ENCODE peak calls at places on chromosomes 6 and 20, in seven cellular contexts. K is IMR-90, M is neuronal stem cell, O is H9, Z is mesenchymal stem cell, D is H1, W is trophoblast cell. J is an unnamed sample.
A peak's percentile ranks its signal among the peaks of the same experiment; 100 is the strongest.

GRCh38 chr20:51369503-51369902 is 173.0 kb downstream of the NFATC2 start:
- DNase-seq in K (no peak), M (no peak), O (no peak), Z (no peak), D (no peak), W (no peak), J (no peak)

GRCh38 chr6:104623052-104623690 is 236.5 kb downstream of the HACE1 start:
- DNase-seq in K (no peak), M (peak; percentile 6), O (peak; percentile 66), Z (peak; percentile 52), D (no peak), W (no peak), J (peak; percentile 55)

GRCh38 chr20:63457737-63458136 is 14.7 kb downstream of the KCNQ2 start:
- DNase-seq in K (no peak), M (no peak), O (no peak), Z (no peak), D (no peak), W (peak; percentile 26), J (no peak)

GRCh38 chr6:43171284-43172126 is 436 bp downstream of the SRF start:
- DNase-seq in K (no peak), M (no peak), O (no peak), Z (no peak), D (no peak), W (peak; percentile 31), J (no peak)

GRCh38 chr6:17156112-17156921 is 54.5 kb downstream of the STMND1 start:
- DNase-seq in K (peak; percentile 89), M (peak; percentile 80), O (peak; percentile 35), Z (peak; percentile 79), D (peak; percentile 15), W (peak; percentile 89), J (peak; percentile 79)

GRCh38 chr6:138410048-138410735 is 6.2 kb downstream of the HEBP2 start:
- DNase-seq in K (peak; percentile 79), M (no peak), O (no peak), Z (peak; percentile 68), D (no peak), W (peak; percentile 74), J (no peak)

GRCh38 chr6:17504005-17504404 is 96.1 kb upstream of the FAM8A1 start:
- DNase-seq in K (no peak), M (no peak), O (no peak), Z (no peak), D (no peak), W (no peak), J (no peak)

GRCh38 chr6:34511214-34511922 is 44.8 kb downstream of the SPDEF start:
- DNase-seq in K (no peak), M (no peak), O (no peak), Z (no peak), D (no peak), W (no peak), J (no peak)

GRCh38 chr6:55729665-55730064 is 145.7 kb downstream of the BMP5 start:
- DNase-seq in K (peak; percentile 19), M (no peak), O (no peak), Z (peak; percentile 40), D (no peak), W (no peak), J (no peak)

GRCh38 chr6:11275598-11275997 is 43.1 kb upstream of the NEDD9 start:
- DNase-seq in K (no peak), M (no peak), O (no peak), Z (no peak), D (no peak), W (no peak), J (no peak)

GRCh38 chr6:36769676-36770499 is 69.4 kb downstream of the CPNE5 start:
- DNase-seq in K (peak; percentile 51), M (no peak), O (no peak), Z (peak; percentile 41), D (no peak), W (no peak), J (peak; percentile 31)

GRCh38 chr6:167272156-167272555 is 19.0 kb upstream of the UNC93A start:
- DNase-seq in K (no peak), M (no peak), O (no peak), Z (no peak), D (no peak), W (no peak), J (no peak)

GRCh38 chr6:45138765-45139164 is 189.4 kb upstream of the RUNX2 start:
- DNase-seq in K (no peak), M (no peak), O (no peak), Z (no peak), D (no peak), W (no peak), J (no peak)

GRCh38 chr6:36265744-36266143 is 4.1 kb upstream of the PNPLA1 start:
- DNase-seq in K (no peak), M (no peak), O (no peak), Z (no peak), D (no peak), W (no peak), J (no peak)

GRCh38 chr6:126672654-126673053 is 332.7 kb downstream of the CENPW start:
- DNase-seq in K (no peak), M (no peak), O (no peak), Z (no peak), D (no peak), W (no peak), J (no peak)

GRCh38 chr6:54244430-54244829 is 63.8 kb upstream of the TINAG start:
- DNase-seq in K (peak; percentile 24), M (no peak), O (no peak), Z (peak; percentile 26), D (no peak), W (peak; percentile 52), J (peak; percentile 22)

GRCh38 chr6:125510405-125510804 is 208.6 kb upstream of the HDDC2 start:
- DNase-seq in K (no peak), M (no peak), O (no peak), Z (no peak), D (no peak), W (no peak), J (no peak)

GRCh38 chr6:31567531-31568370 is 4.3 kb upstream of the LTA start:
- DNase-seq in K (no peak), M (no peak), O (no peak), Z (no peak), D (no peak), W (no peak), J (peak; percentile 67)

GRCh38 chr6:29797120-29797519 is 30.5 kb upstream of the HLA-G start:
- DNase-seq in K (peak; percentile 39), M (no peak), O (no peak), Z (peak; percentile 22), D (no peak), W (peak; percentile 90), J (no peak)

GRCh38 chr20:38168791-38169589 is 3.9 kb upstream of the TGM2 start:
- DNase-seq in K (no peak), M (no peak), O (no peak), Z (peak; percentile 58), D (no peak), W (peak; percentile 68), J (no peak)

GRCh38 chr6:32668226-32668747 is 1.8 kb upstream of the HLA-DQB1 start:
- DNase-seq in K (peak; percentile 19), M (no peak), O (peak; percentile 54), Z (peak; percentile 27), D (no peak), W (peak; percentile 54), J (peak; percentile 10)

GRCh38 chr6:111573892-111574800 is 31.5 kb downstream of the TRAF3IP2 start:
- DNase-seq in K (peak; percentile 98), M (no peak), O (no peak), Z (peak; percentile 88), D (no peak), W (no peak), J (peak; percentile 49)

GRCh38 chr6:169869301-169869700 is 117.9 kb downstream of the ERMARD start:
- DNase-seq in K (no peak), M (no peak), O (no peak), Z (no peak), D (no peak), W (no peak), J (no peak)

GRCh38 chr6:41027799-41028617 is 11.0 kb downstream of the UNC5CL start:
- DNase-seq in K (peak; percentile 44), M (peak; percentile 82), O (peak; percentile 86), Z (peak; percentile 73), D (peak; percentile 60), W (peak; percentile 90), J (peak; percentile 94)

GRCh38 chr6:31452859-31453258 is 45.1 kb upstream of the MICB start:
- DNase-seq in K (no peak), M (no peak), O (no peak), Z (no peak), D (no peak), W (no peak), J (no peak)

GRCh38 chr20:54067606-54068174 is 2.7 kb downstream of the BCAS1 start:
- DNase-seq in K (no peak), M (no peak), O (peak; percentile 43), Z (no peak), D (peak; percentile 29), W (peak; percentile 49), J (peak; percentile 87)

GRCh38 chr6:149984778-149985177 is 21.0 kb downstream of the ULBP1 start:
- DNase-seq in K (no peak), M (no peak), O (no peak), Z (no peak), D (no peak), W (no peak), J (no peak)

GRCh38 chr6:43242908-43243648 is at the start of gene TTBK1:
- DNase-seq in K (no peak), M (peak; percentile 21), O (peak; percentile 34), Z (no peak), D (no peak), W (no peak), J (no peak)

GRCh38 chr20:22561965-22562581 is 22.3 kb downstream of the FOXA2 start:
- DNase-seq in K (no peak), M (no peak), O (no peak), Z (no peak), D (no peak), W (no peak), J (no peak)

GRCh38 chr6:159910342-159910741 is 19.6 kb downstream of the MAS1 start:
- DNase-seq in K (no peak), M (no peak), O (no peak), Z (no peak), D (no peak), W (no peak), J (no peak)
- H3K4ac ChIP-seq in K (no peak overlapping the region), M (no peak overlapping the region), O (no peak overlapping the region), Z (no peak overlapping the region), D (no peak overlapping the region), W (no peak overlapping the region), J (no peak overlapping the region)

GRCh38 chr6:14722704-14723103 is 523.2 kb upstream of the JARID2 start:
- DNase-seq in K (no peak), M (no peak), O (no peak), Z (no peak), D (no peak), W (no peak), J (no peak)
- H4K8ac ChIP-seq in K (no peak overlapping the region), M (no peak overlapping the region), O (no peak overlapping the region), Z (no peak overlapping the region), D (no peak overlapping the region), W (no peak overlapping the region), J (no peak overlapping the region)

DNA sequence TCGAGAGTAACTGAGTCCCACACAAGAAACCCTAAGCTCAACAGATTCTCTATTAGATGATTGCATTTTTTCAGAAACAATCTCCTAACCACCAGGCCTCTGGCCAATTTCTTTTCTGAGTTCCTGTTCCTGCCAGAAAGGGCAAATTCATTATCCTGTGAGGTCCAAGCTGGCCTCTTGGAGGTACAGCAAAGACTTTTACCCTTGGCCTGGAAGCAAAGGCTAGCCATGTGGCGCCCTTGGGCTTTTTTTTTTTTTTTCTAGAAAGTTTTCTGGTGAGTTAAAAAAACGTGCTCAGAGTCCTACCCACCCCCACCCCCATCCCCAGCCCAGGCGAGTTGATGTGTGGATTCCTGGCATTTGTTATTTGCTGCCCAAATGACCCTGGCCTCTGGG is 59.0 kb upstream of the EEF1A1 start:
- DNase-seq in K (peak; percentile 91), M (peak; percentile 24), O (peak; percentile 79), Z (peak; percentile 86), D (peak; percentile 27), W (peak; percentile 68), J (peak; percentile 95)
- H3K4ac ChIP-seq in K (peak overlapping the region; percentile 96), M (no peak overlapping the region), O (peak overlapping the region; percentile 86), Z (no peak overlapping the region), D (peak overlapping the region; percentile 97), W (no peak overlapping the region), J (peak overlapping the region; percentile 60)

GRCh38 chr6:96811670-96812069 is 25.6 kb downstream of the GPR63 start:
- DNase-seq in K (no peak), M (no peak), O (no peak), Z (no peak), D (no peak), W (no peak), J (no peak)
- H4K8ac ChIP-seq in K (no peak overlapping the region), M (no peak overlapping the region), O (no peak overlapping the region), Z (no peak overlapping the region), D (no peak overlapping the region), W (no peak overlapping the region), J (no peak overlapping the region)

J was measured in mesendoderm.